ENCODE peak calls at places on chromosomes 1 and 21, in eight cellular contexts. J, D, A, L, R, S, C and T are unnamed samples.

GRCh38 chr1:174572771-174573170 is 125.0 kb downstream of the GPR52 start:
- DNase-seq in S (no peak), R (no peak), C (no peak), D (no peak), J (no peak), L (no peak), A (no peak), T (no peak)

GRCh38 chr1:1217621-1218523 is 3.9 kb upstream of the TNFRSF4 start:
- DNase-seq in J (no peak), A (no peak), D (no peak), C (no peak), R (no peak), S (no peak), L (no peak), T (no peak)

GRCh38 chr1:1627261-1627841 is 4.6 kb upstream of the MMP23B start:
- DNase-seq in A (no peak), S (no peak), R (peak; percentile 43), C (no peak), L (no peak), D (peak; percentile 40), J (peak; percentile 10), T (no peak)

GRCh38 chr1:24474193-24474592 is 28.4 kb upstream of the RCAN3 start:
- DNase-seq in D (no peak), R (no peak), L (no peak), A (no peak), J (no peak), C (no peak), S (no peak), T (no peak)

GRCh38 chr1:49541096-49541752 is 482.5 kb downstream of the AGBL4 start:
- DNase-seq in D (no peak), J (no peak), L (no peak), A (no peak), S (no peak), C (no peak), R (no peak), T (no peak)

GRCh38 chr1:10888289-10888688 is 91.8 kb upstream of the CASZ1 start:
- DNase-seq in A (no peak), C (peak; percentile 75), S (no peak), R (no peak), J (no peak), D (no peak), L (no peak), T (no peak)

GRCh38 chr1:219130536-219130935 is 43.1 kb upstream of the LYPLAL1 start:
- DNase-seq in S (no peak), A (no peak), R (no peak), C (no peak), D (no peak), J (no peak), L (no peak), T (no peak)

GRCh38 chr1:235133086-235133485 is 4.4 kb upstream of the TOMM20 start:
- DNase-seq in J (no peak), L (no peak), R (no peak), A (no peak), D (no peak), C (no peak), S (no peak), T (no peak)

GRCh38 chr21:29441651-29442050 is 142.9 kb downstream of the BACH1 start:
- DNase-seq in C (no peak), J (no peak), D (no peak), A (no peak), S (no peak), L (no peak), R (no peak), T (peak; percentile 52)

GRCh38 chr1:31381394-31382287 is 8.8 kb upstream of the FABP3 start:
- DNase-seq in S (no peak), D (no peak), J (peak; percentile 38), A (no peak), L (no peak), R (no peak), C (no peak), T (peak; percentile 45)

GRCh38 chr1:111462368-111463028 is 11.3 kb upstream of the C1orf162 start:
- DNase-seq in R (no peak), J (no peak), S (no peak), L (no peak), A (no peak), C (no peak), D (no peak), T (no peak)
- H3K9me2 ChIP-seq in R (no peaks in the 10 kb centered on the region), J (no peaks in the 10 kb centered on the region), S (no peaks in the 10 kb centered on the region), L (no peaks in the 10 kb centered on the region), A (no peaks in the 10 kb centered on the region), C (no peaks in the 10 kb centered on the region), D (no peaks in the 10 kb centered on the region), T (no peaks in the 10 kb centered on the region)

DNA sequence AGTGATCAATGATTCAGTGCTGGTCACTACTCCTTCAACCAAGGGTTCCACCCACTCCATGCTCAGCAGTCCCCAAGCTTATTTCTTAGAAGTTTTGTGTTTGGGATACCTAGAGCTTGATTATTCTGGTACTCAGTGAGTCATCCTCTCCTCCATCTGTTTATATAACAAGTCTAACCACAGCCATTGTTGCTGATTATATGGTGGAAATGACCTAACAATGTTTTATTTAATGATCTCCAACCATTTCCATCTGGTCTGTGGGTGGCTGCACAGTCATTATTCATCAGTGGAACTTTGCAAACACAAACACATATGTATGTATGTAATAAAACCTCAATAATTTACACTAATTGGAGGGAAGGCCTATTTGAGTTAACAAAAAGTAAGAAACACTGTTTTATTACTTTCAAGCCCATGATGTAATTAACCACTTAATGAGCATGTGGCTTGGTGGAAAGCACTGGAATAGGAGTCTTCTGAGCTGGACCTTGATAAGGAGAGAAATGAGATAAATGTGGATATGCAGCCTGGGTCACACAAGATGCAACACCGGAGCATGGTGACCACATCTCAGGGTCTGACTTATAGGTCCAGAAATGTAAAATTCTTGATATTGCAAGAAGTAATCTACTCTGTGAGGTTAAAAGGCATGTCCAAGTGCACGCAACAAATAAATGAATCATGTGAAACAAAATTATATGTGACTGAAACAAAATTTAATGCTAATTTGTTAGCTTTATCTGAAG is 99.0 kb upstream of the WLS start:
- DNase-seq in L (no peak), S (no peak), J (no peak), R (peak; percentile 47), D (no peak), A (no peak), C (no peak), T (peak; percentile 92)
- H3K9me2 ChIP-seq in L (no peaks in the 10 kb centered on the region), S (no peaks in the 10 kb centered on the region), J (no peaks in the 10 kb centered on the region), R (no peaks in the 10 kb centered on the region), D (no peaks in the 10 kb centered on the region), A (no peaks in the 10 kb centered on the region), C (no peaks in the 10 kb centered on the region), T (no peaks in the 10 kb centered on the region)

GRCh38 chr1:22587247-22587646 is 24.0 kb downstream of the EPHA8 start:
- DNase-seq in L (no peak), A (no peak), C (no peak), R (no peak), D (no peak), S (no peak), J (no peak), T (no peak)
- H3K9me2 ChIP-seq in L (no peaks in the 10 kb centered on the region), A (no peaks in the 10 kb centered on the region), C (no peaks in the 10 kb centered on the region), R (no peaks in the 10 kb centered on the region), D (no peaks in the 10 kb centered on the region), S (no peaks in the 10 kb centered on the region), J (no peaks in the 10 kb centered on the region), T (no peaks in the 10 kb centered on the region)

DNA sequence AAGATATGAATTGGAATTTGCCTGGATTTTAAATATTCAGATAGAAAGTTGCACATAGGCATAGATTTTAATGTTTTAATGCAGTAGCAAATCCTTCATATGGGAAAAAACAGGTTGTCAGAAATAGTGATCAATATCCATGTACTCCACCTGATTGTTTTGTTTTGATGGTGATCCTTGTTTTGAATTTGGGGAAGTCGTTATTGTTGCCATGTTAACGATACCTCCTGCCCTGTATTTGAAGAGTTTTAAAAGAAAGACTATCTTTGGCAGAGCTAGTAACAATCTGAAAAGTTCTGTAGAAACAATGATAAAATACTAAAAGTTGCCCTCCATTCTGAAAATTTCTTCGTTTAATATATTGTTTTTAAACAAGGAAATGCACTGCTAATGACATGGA is 1.1 kb downstream of the CEP350 start:
- DNase-seq in S (no peak), D (no peak), J (no peak), R (no peak), A (no peak), C (no peak), L (no peak), T (no peak)
- H3K9me2 ChIP-seq in S (no peaks in the 10 kb centered on the region), D (no peaks in the 10 kb centered on the region), J (no peaks in the 10 kb centered on the region), R (no peaks in the 10 kb centered on the region), A (no peaks in the 10 kb centered on the region), C (no peaks in the 10 kb centered on the region), L (no peaks in the 10 kb centered on the region), T (no peaks in the 10 kb centered on the region)

DNA sequence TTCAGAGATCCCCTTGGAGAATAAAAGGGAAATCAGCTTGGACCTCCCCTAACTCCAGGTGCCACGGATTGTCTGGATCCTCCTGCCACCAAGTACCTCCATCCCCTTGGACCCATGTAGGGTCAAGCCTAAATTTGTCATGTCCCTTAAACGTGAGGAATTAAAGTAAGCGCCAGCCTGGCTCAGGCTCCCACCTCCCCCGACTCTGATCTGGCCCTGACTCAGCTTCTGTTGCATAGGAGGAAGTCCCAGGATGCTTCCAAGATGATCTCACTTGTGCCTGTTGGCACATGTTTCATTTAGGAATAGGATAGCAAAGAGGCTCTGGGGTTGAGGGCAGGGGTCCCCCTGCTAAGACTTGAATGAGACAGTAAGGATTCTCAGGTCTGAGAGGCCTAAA is 231.9 kb upstream of the JUN start:
- DNase-seq in S (no peak), D (no peak), R (no peak), J (no peak), C (no peak), L (peak; percentile 30), A (no peak), T (peak; percentile 94)
- H3K9me2 ChIP-seq in S (no peaks in the 10 kb centered on the region), D (no peaks in the 10 kb centered on the region), R (no peaks in the 10 kb centered on the region), J (no peaks in the 10 kb centered on the region), C (no peaks in the 10 kb centered on the region), L (no peaks in the 10 kb centered on the region), A (no peaks in the 10 kb centered on the region), T (no peaks in the 10 kb centered on the region)

GRCh38 chr1:227308367-227309336 is 9.6 kb downstream of the CDC42BPA start:
- DNase-seq in S (no peak), C (no peak), D (no peak), L (no peak), J (no peak), R (no peak), A (no peak), T (no peak)
- H3K9me2 ChIP-seq in S (no peaks in the 10 kb centered on the region), C (no peaks in the 10 kb centered on the region), D (no peaks in the 10 kb centered on the region), L (no peaks in the 10 kb centered on the region), J (no peaks in the 10 kb centered on the region), R (no peaks in the 10 kb centered on the region), A (no peaks in the 10 kb centered on the region), T (no peaks in the 10 kb centered on the region)

GRCh38 chr1:165367375-165367993 is 11.0 kb upstream of the LMX1A start:
- DNase-seq in R (peak; percentile 79), L (peak; percentile 87), J (peak; percentile 54), D (peak; percentile 64), C (peak; percentile 93), S (peak; percentile 81), A (peak; percentile 81), T (peak; percentile 62)

GRCh38 chr1:165369255-165369848 is 12.8 kb upstream of the LMX1A start:
- DNase-seq in S (peak; percentile 64), L (peak; percentile 73), D (peak; percentile 34), C (peak; percentile 75), J (peak; percentile 25), R (peak; percentile 32), A (peak; percentile 72), T (peak; percentile 75)

GRCh38 chr1:165364432-165365133 is 8.1 kb upstream of the LMX1A start:
- DNase-seq in R (peak; percentile 45), J (no peak), L (no peak), S (no peak), C (no peak), D (no peak), A (no peak), T (peak; percentile 68)

DNA sequence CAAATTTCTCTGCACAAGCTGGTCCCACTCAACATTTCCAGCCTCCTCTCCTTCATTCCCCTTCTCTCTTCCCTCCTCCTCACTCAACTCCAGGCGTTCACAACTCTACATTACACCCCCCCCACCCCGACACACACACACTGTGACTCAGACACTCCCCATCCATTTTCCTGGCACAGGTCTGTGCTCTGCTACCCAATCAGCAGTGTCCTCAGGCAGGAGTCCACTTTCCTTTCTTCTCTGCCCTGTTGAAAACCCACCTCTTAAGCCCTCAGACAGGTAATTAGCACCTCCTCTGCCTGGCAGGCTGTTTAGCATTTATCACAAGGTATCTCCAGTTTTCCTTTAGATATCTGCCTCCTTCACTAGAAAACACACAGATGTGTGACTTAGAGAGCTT is 8.8 kb upstream of the LMX1A start:
- DNase-seq in D (no peak), R (no peak), C (no peak), S (no peak), J (no peak), A (no peak), L (no peak), T (peak; percentile 64)
- H3K9me2 ChIP-seq in D (no peaks in the 10 kb centered on the region), R (no peaks in the 10 kb centered on the region), C (no peaks in the 10 kb centered on the region), S (no peaks in the 10 kb centered on the region), J (no peaks in the 10 kb centered on the region), A (no peaks in the 10 kb centered on the region), L (no peaks in the 10 kb centered on the region), T (no peaks in the 10 kb centered on the region)